ENCODE peak calls at places on chromosomes 3 and 15, in four cellular contexts. O, Z, C and J are unnamed samples. For H3K4me1, the result is how much of the 10 kb centered on the place peaks cover.

GRCh38 chr3:39096775-39097174 is 10.7 kb downstream of the GORASP1 start:
- DNase-seq in O (peak), Z (no peak), C (peak), J (no peak)

GRCh38 chr3:48504051-48504946 is at the start of gene SHISA5:
- DNase-seq in C (peak), Z (no peak), O (peak), J (peak)

GRCh38 chr15:62209322-62209721 is 44.2 kb upstream of the C2CD4B start:
- DNase-seq in C (peak), O (no peak), Z (no peak), J (no peak)

GRCh38 chr15:87089551-87089950 is 1009.9 kb downstream of the AGBL1 start:
- DNase-seq in Z (no peak), O (no peak), C (no peak), J (no peak)

GRCh38 chr3:128424508-128425069 is 42.1 kb downstream of the DNAJB8 start:
- DNase-seq in O (peak), C (no peak), Z (no peak), J (no peak)

GRCh38 chr15:73387507-73388255 is 18.9 kb upstream of the HCN4 start:
- DNase-seq in Z (no peak), C (peak), O (peak), J (no peak)

GRCh38 chr15:92773340-92773739 is 117.8 kb upstream of the FAM174B start:
- DNase-seq in O (no peak), C (no peak), Z (no peak), J (no peak)

GRCh38 chr15:53644681-53645080 is 114.8 kb downstream of the WDR72 start:
- DNase-seq in C (no peak), Z (no peak), O (no peak), J (no peak)

GRCh38 chr15:95626501-95627361 is 703.8 kb upstream of the NR2F2 start:
- DNase-seq in O (peak), Z (peak), C (peak), J (peak)

GRCh38 chr3:15079083-15079482 is 14.0 kb upstream of the MRPS25 start:
- DNase-seq in C (no peak), O (no peak), Z (no peak), J (no peak)

GRCh38 chr3:172302176-172302575 is 146.1 kb downstream of the GHSR start:
- DNase-seq in Z (no peak), O (no peak), C (no peak), J (no peak)

GRCh38 chr3:144265527-144266100 is 294.0 kb downstream of the DIPK2A start:
- DNase-seq in O (no peak), Z (no peak), C (no peak), J (no peak)

GRCh38 chr3:157522646-157523045 is 19.4 kb upstream of the VEPH1 start:
- DNase-seq in O (no peak), C (no peak), Z (no peak), J (no peak)

GRCh38 chr3:117602054-117602644 is 892.6 kb downstream of the TUSC7 start:
- DNase-seq in Z (no peak), C (no peak), O (no peak), J (no peak)

GRCh38 chr3:117853923-117854322 is 1144.3 kb downstream of the TUSC7 start:
- DNase-seq in C (peak), O (peak), Z (no peak), J (no peak)

GRCh38 chr3:198080521-198081384 is 120.7 kb downstream of the LMLN start:
- DNase-seq in C (peak), Z (peak), O (peak), J (peak)

GRCh38 chr15:41258706-41259471 is 27.8 kb downstream of the CHP1 start:
- DNase-seq in Z (no peak), C (no peak), O (peak), J (no peak)

GRCh38 chr3:62876064-62876463 is 848 bp upstream of the CADPS start:
- DNase-seq in C (peak), Z (no peak), O (peak), J (peak)

GRCh38 chr15:91849749-91850161 is 3.8 kb upstream of the SLCO3A1 start:
- DNase-seq in C (peak), O (peak), Z (no peak), J (no peak)

GRCh38 chr3:107240183-107241091 is 136.8 kb upstream of the CCDC54 start:
- DNase-seq in Z (no peak), O (peak), C (peak), J (peak)

GRCh38 chr15:100783296-100783695 is 96.3 kb upstream of the ALDH1A3 start:
- DNase-seq in C (no peak), Z (no peak), O (no peak), J (no peak)

GRCh38 chr15:52214553-52214952 is 23.4 kb upstream of the GNB5 start:
- DNase-seq in O (no peak), C (no peak), Z (no peak), J (no peak)

GRCh38 chr3:181712505-181713299 is 977 bp downstream of the SOX2 start:
- DNase-seq in O (no peak), C (peak), Z (no peak), J (no peak)

GRCh38 chr15:80999623-81000036 is 1.1 kb upstream of the TLNRD1 start:
- DNase-seq in O (no peak), C (no peak), Z (no peak), J (no peak)

GRCh38 chr15:63044645-63045437 is 2.3 kb downstream of the TPM1 start:
- DNase-seq in O (peak), C (peak), Z (no peak), J (peak)

GRCh38 chr3:182782149-182782548 is 11.2 kb upstream of the ATP11B start:
- DNase-seq in O (no peak), C (no peak), Z (no peak), J (no peak)

GRCh38 chr3:155807823-155808222 is 1.7 kb upstream of the C3orf33 start:
- DNase-seq in O (peak), C (no peak), Z (no peak), J (no peak)

GRCh38 chr3:169387751-169388696 is 275.5 kb downstream of the MECOM start:
- DNase-seq in Z (no peak), O (no peak), C (peak), J (peak)

GRCh38 chr3:49625971-49626640 is 48.0 kb upstream of the APEH start:
- DNase-seq in O (peak), Z (no peak), C (no peak), J (no peak)

GRCh38 chr15:92527197-92527596 is 128.4 kb downstream of the FAM174B start:
- DNase-seq in C (no peak), O (no peak), Z (no peak), J (no peak)

GRCh38 chr3:27326211-27326948 is 42.8 kb downstream of the NEK10 start:
- DNase-seq in Z (no peak), O (peak), C (no peak), J (no peak)

GRCh38 chr15:92886229-92886628 is 13.9 kb upstream of the CHD2 start:
- DNase-seq in C (no peak), Z (no peak), O (no peak), J (no peak)

GRCh38 chr3:50494136-50494535 is 9.3 kb downstream of the CACNA2D2 start:
- DNase-seq in C (no peak), O (no peak), Z (no peak), J (no peak)

GRCh38 chr3:64143399-64144130 is 81.7 kb downstream of the PRICKLE2 start:
- DNase-seq in O (peak), Z (no peak), C (peak), J (no peak)

GRCh38 chr15:31067890-31068603 is 33.5 kb downstream of the TRPM1 start:
- DNase-seq in O (no peak), C (no peak), Z (no peak), J (no peak)

GRCh38 chr15:68786753-68787152 is 33.9 kb downstream of the ANP32A start:
- DNase-seq in O (no peak), C (no peak), Z (no peak), J (no peak)
- H4K5ac ChIP-seq in O (no peak), C (no peak), Z (no peak), J (no peak)

GRCh38 chr3:105222568-105223093 is 144.1 kb upstream of the ALCAM start:
- DNase-seq in C (peak), O (no peak), Z (no peak), J (peak)
- H3K4me1 ChIP-seq in C (under half), O (under half), Z (under half), J (under half)

GRCh38 chr3:44661189-44661588 is 12.7 kb downstream of the ZNF35 start:
- DNase-seq in C (peak), Z (no peak), O (no peak), J (no peak)

GRCh38 chr3:44659015-44659414 is 10.5 kb downstream of the ZNF35 start:
- DNase-seq in C (no peak), Z (no peak), O (no peak), J (no peak)

GRCh38 chr3:44665173-44665572 is 16.6 kb downstream of the ZNF35 start:
- DNase-seq in C (no peak), O (no peak), Z (no peak), J (no peak)

GRCh38 chr3:44659434-44659833 is 10.9 kb downstream of the ZNF35 start:
- DNase-seq in Z (no peak), O (no peak), C (no peak), J (no peak)
- H2BK15ac ChIP-seq in Z (no peak), O (no peak), C (no peak), J (no peak)

GRCh38 chr15:60340207-60340921 is 57.4 kb downstream of the ANXA2 start:
- DNase-seq in O (no peak), C (peak), Z (no peak), J (peak)

GRCh38 chr15:60339236-60339635 is 58.5 kb downstream of the ANXA2 start:
- DNase-seq in C (no peak), Z (no peak), O (no peak), J (no peak)

GRCh38 chr15:60337069-60337468 is 60.7 kb downstream of the ANXA2 start:
- DNase-seq in C (no peak), Z (no peak), O (no peak), J (no peak)

GRCh38 chr15:60343221-60343970 is 54.4 kb downstream of the ANXA2 start:
- DNase-seq in C (no peak), O (no peak), Z (no peak), J (no peak)

DNA sequence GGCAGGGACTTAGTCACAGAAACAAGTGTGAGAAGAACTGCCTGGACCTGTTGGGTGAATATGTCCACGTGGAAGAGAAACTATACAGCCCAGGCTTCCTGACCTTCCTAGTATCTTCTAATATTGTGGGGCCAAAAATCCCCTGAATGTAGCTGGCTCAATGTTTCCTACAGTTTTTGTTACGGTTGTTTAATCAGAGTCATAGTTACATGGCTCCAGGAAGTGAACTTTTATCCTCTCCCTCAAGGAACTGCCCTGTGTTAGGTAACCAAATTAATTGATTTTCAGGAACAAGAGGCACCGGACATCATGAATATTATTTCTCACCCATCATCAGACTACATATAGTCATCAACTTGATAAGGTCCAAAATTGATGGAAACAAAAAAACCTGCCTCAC is 59.0 kb downstream of the ANXA2 start:
- DNase-seq in C (no peak), O (no peak), Z (no peak), J (no peak)
- H4K5ac ChIP-seq in C (no peak), O (no peak), Z (no peak), J (no peak)

DNA sequence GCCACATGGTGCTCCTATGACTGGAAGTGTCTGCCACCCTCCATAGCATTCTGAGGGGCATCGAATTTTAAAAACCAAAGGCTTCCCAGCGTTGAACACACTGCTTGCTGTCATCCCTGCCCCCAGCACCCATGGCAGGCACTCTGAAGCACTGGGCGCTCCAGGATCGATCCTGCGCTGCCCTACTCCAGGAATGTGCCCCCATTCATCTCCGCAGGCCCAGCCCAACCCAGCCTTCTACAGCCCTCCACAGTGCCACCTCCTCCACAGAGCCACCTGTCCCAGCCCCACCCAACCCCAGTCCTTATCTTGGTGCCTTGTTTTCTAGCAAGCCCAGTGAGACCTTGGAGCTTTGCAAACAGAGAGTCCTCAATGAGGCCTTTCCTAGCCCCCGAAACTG is 52.2 kb downstream of the WNT7A start:
- DNase-seq in O (no peak), C (no peak), Z (no peak), J (no peak)
- H3K4me1 ChIP-seq in O (under half), C (under half), Z (under half), J (under half)

DNA sequence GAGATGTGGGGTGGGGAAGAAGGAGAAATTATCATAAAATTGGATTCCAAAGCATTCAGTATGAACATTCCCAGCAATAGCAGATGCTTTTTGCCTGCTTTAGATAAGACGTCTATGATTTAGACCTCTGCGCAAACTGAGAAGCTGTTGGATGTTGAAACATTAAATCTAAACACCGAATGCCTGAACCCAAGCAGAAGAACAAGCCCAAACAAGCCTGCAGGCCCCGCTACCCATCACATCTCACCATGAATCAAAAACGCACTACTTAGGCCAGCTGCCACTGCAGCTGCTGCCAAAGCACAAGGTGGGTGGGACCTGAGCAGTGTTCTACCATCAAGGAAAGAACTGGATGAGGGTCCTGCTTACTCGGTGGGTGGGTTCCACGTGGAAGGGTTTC is 24.4 kb upstream of the THBS1 start:
- DNase-seq in Z (no peak), C (no peak), O (peak), J (no peak)
- H2BK15ac ChIP-seq in Z (no peak), C (no peak), O (peak), J (no peak)

GRCh38 chr3:167919590-167919989 is 176.1 kb downstream of the GOLIM4 start:
- DNase-seq in Z (no peak), O (no peak), C (no peak), J (no peak)
- H4K5ac ChIP-seq in Z (no peak), O (no peak), C (no peak), J (no peak)

GRCh38 chr3:17111556-17111955 is 226.8 kb downstream of the PLCL2 start:
- DNase-seq in O (peak), Z (no peak), C (no peak), J (no peak)
- H3K4me1 ChIP-seq in O (under half), Z (under half), C (under half), J (under half)

DNA sequence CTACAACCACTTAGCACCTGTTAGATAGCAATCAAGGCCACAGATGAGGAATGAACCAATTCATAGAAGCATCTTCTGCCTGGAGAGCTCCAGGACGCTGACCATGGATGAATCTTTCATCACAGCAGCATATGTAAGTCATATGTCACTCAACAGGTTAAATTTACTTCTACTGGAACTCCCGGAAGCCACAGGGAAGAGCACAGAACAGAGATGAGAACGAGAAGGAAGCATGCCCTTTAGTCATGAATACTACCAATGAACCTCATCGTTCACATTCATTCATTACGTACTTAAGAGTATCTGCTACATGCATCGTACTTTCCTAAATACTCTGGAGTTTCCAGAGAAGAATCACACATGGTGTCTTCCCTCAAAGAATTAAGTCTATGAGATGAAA is 192.8 kb downstream of the STT3B start:
- DNase-seq in C (no peak), O (no peak), Z (no peak), J (no peak)
- H2BK15ac ChIP-seq in C (no peak), O (no peak), Z (no peak), J (no peak)